ENCODE peak calls at places on chromosomes 12 and 14, in five cellular contexts. B is T-helper 2 cell, J is T1000, V is neural progenitor cell, F is fibroblast of mammary gland. Z is an unnamed sample.

GRCh38 chr12:102169922-102170698 is 27.5 kb downstream of the PMCH start:
- DNase-seq in B (no peak), J (no peak), V (peak; percentile 49), F (peak; percentile 45), Z (no peak)

GRCh38 chr12:14216405-14217294 is 148.8 kb upstream of the ATF7IP start:
- DNase-seq in B (peak; percentile 15), J (no peak), V (no peak), F (peak; percentile 19), Z (no peak)

GRCh38 chr12:2372735-2373134 is 319.9 kb downstream of the CACNA1C start:
- DNase-seq in B (no peak), J (peak; percentile 46), V (no peak), F (no peak), Z (no peak)

GRCh38 chr12:27667540-27667939 is 28.7 kb upstream of the REP15 start:
- DNase-seq in B (no peak), J (no peak), V (no peak), F (peak; percentile 97), Z (peak; percentile 6)

GRCh38 chr12:13165578-13166120 is 30.9 kb upstream of the EMP1 start:
- DNase-seq in B (peak; percentile 10), J (peak; percentile 14), V (no peak), F (peak; percentile 83), Z (peak; percentile 40)

GRCh38 chr12:85325452-85325851 is 45.4 kb downstream of the ALX1 start:
- DNase-seq in B (no peak), J (no peak), V (peak; percentile 57), F (no peak), Z (no peak)

GRCh38 chr12:93743999-93744689 is 67.0 kb downstream of the CRADD start:
- DNase-seq in B (no peak), J (no peak), V (no peak), F (no peak), Z (no peak)

GRCh38 chr14:31449971-31450610 is 7.2 kb downstream of the DTD2 start:
- DNase-seq in B (no peak), J (no peak), V (peak; percentile 9), F (peak; percentile 61), Z (no peak)

GRCh38 chr12:109069307-109070231 is 17.2 kb downstream of the USP30 start:
- DNase-seq in B (no peak), J (no peak), V (peak; percentile 81), F (no peak), Z (no peak)

GRCh38 chr12:121423682-121424631 is 24.0 kb downstream of the RNF34 start:
- DNase-seq in B (no peak), J (no peak), V (no peak), F (no peak), Z (no peak)

GRCh38 chr12:54504550-54504949 is 7.0 kb downstream of the NCKAP1L start:
- DNase-seq in B (no peak), J (no peak), V (no peak), F (no peak), Z (no peak)

GRCh38 chr12:54587315-54587821 is 1.1 kb downstream of the PPP1R1A start:
- DNase-seq in B (no peak), J (no peak), V (no peak), F (no peak), Z (no peak)

GRCh38 chr12:9123741-9124140 is 8.0 kb upstream of the A2M start:
- DNase-seq in B (no peak), J (no peak), V (no peak), F (no peak), Z (no peak)

GRCh38 chr12:4932576-4932975 is 22.9 kb downstream of the KCNA1 start:
- DNase-seq in B (no peak), J (no peak), V (no peak), F (no peak), Z (no peak)

GRCh38 chr14:20278414-20278813 is 27.3 kb downstream of the TTC5 start:
- DNase-seq in B (no peak), J (no peak), V (no peak), F (peak; percentile 31), Z (no peak)

GRCh38 chr14:63603749-63604277 is 37.9 kb downstream of the WDR89 start:
- DNase-seq in B (no peak), J (no peak), V (no peak), F (no peak), Z (no peak)

GRCh38 chr14:70317969-70318634 is 41.4 kb downstream of the COX16 start:
- DNase-seq in B (no peak), J (no peak), V (peak; percentile 84), F (peak; percentile 60), Z (peak; percentile 6)

GRCh38 chr14:75132374-75133086 is 5.7 kb upstream of the NEK9 start:
- DNase-seq in B (peak; percentile 49), J (peak; percentile 47), V (peak; percentile 81), F (peak; percentile 81), Z (no peak)

GRCh38 chr14:103260629-103261124 is 73.4 kb upstream of the EIF5 start:
- DNase-seq in B (no peak), J (no peak), V (no peak), F (peak; percentile 36), Z (peak; percentile 42)

GRCh38 chr12:104863549-104863948 is 94.5 kb downstream of the SLC41A2 start:
- DNase-seq in B (no peak), J (no peak), V (no peak), F (peak; percentile 75), Z (no peak)

GRCh38 chr12:112130461-112130998 is 5.2 kb downstream of the TRAFD1 start:
- DNase-seq in B (peak; percentile 58), J (no peak), V (no peak), F (no peak), Z (no peak)

GRCh38 chr14:68527329-68527851 is 265.5 kb downstream of the ZFP36L1 start:
- DNase-seq in B (no peak), J (no peak), V (peak; percentile 40), F (no peak), Z (no peak)

GRCh38 chr12:90090929-90091651 is 382.5 kb upstream of the ATP2B1 start:
- DNase-seq in B (no peak), J (peak; percentile 70), V (peak; percentile 76), F (peak; percentile 99), Z (no peak)

GRCh38 chr14:95314609-95315008 is 5.1 kb downstream of the CLMN start:
- DNase-seq in B (no peak), J (no peak), V (no peak), F (peak; percentile 70), Z (peak; percentile 95)

GRCh38 chr14:90060312-90060964 is 1.4 kb upstream of the KCNK13 start:
- DNase-seq in B (peak; percentile 12), J (peak; percentile 55), V (peak; percentile 85), F (peak; percentile 27), Z (no peak)

GRCh38 chr12:77924703-77925102 is 94.0 kb downstream of the NAV3 start:
- DNase-seq in B (no peak), J (no peak), V (no peak), F (peak; percentile 52), Z (no peak)

GRCh38 chr14:104559043-104559768 is 20.4 kb upstream of the C14orf180 start:
- DNase-seq in B (no peak), J (no peak), V (no peak), F (no peak), Z (no peak)

GRCh38 chr12:11706509-11707331 is 57.2 kb downstream of the ETV6 start:
- DNase-seq in B (no peak), J (no peak), V (no peak), F (no peak), Z (no peak)